ENCODE peak calls at places on chromosomes 12 and 14, in six cellular contexts. F, E, L, R, U and B are unnamed samples.

GRCh38 chr12:128531153-128531552 is 264.2 kb downstream of the TMEM132C start:
- DNase-seq in R (no peak), E (no peak), L (no peak), F (no peak), U (no peak), B (no peak)

GRCh38 chr12:55932546-55932919 is 1.6 kb downstream of the DGKA start:
- DNase-seq in F (peak), E (no peak), R (no peak), L (no peak), U (no peak), B (no peak)

GRCh38 chr14:36001936-36002335 is 174.6 kb downstream of the PTCSC3 start:
- DNase-seq in L (no peak), E (no peak), U (no peak), F (no peak), R (no peak), B (no peak)

GRCh38 chr12:27652174-27652763 is 44.0 kb upstream of the REP15 start:
- DNase-seq in E (peak), F (peak), R (no peak), U (peak), L (no peak), B (no peak)

GRCh38 chr12:4278582-4278939 is 5.0 kb downstream of the CCND2 start:
- DNase-seq in E (no peak), R (peak), U (no peak), F (peak), L (no peak), B (no peak)

GRCh38 chr12:75661927-75662326 is 150.5 kb upstream of the KRR1 start:
- DNase-seq in F (no peak), E (no peak), R (no peak), U (no peak), L (no peak), B (no peak)

GRCh38 chr14:71175491-71175890 is 268.2 kb downstream of the PCNX1 start:
- DNase-seq in F (no peak), E (no peak), R (no peak), U (no peak), L (no peak), B (no peak)

GRCh38 chr12:60539592-60539991 is 943.8 kb downstream of the SLC16A7 start:
- DNase-seq in L (no peak), E (no peak), F (no peak), U (peak), R (no peak), B (no peak)

GRCh38 chr14:90624732-90625444 is 191.3 kb downstream of the TTC7B start:
- DNase-seq in L (no peak), U (no peak), E (no peak), F (no peak), R (peak), B (no peak)

GRCh38 chr14:69693145-69693544 is 73.8 kb upstream of the SRSF5 start:
- DNase-seq in R (no peak), U (no peak), L (peak), F (peak), E (no peak), B (no peak)

GRCh38 chr14:28398501-28398900 is 368.1 kb upstream of the FOXG1 start:
- DNase-seq in L (no peak), E (no peak), F (no peak), R (no peak), U (no peak), B (no peak)

GRCh38 chr14:51846631-51847488 is 13.6 kb upstream of the GNG2 start:
- DNase-seq in R (peak), F (peak), U (no peak), L (no peak), E (no peak), B (no peak)

GRCh38 chr14:101704140-101704539 is 57.4 kb upstream of the PPP2R5C start:
- DNase-seq in F (no peak), U (no peak), R (no peak), L (no peak), E (no peak), B (no peak)

GRCh38 chr12:61891632-61892031 is 368.6 kb upstream of the USP15 start:
- DNase-seq in E (no peak), L (no peak), F (peak), U (no peak), R (no peak), B (no peak)

GRCh38 chr14:88286309-88286708 is 36.8 kb downstream of the KCNK10 start:
- DNase-seq in L (no peak), U (no peak), F (no peak), E (no peak), R (no peak), B (no peak)

GRCh38 chr12:121989951-121990647 is 31.6 kb upstream of the BCL7A start:
- DNase-seq in R (no peak), E (no peak), L (no peak), F (no peak), U (no peak), B (no peak)

GRCh38 chr12:23222801-23223200 is 597.8 kb downstream of the ETNK1 start:
- DNase-seq in E (no peak), L (no peak), R (no peak), F (no peak), U (no peak), B (no peak)

GRCh38 chr12:108004368-108004767 is 124.7 kb upstream of the WSCD2 start:
- DNase-seq in U (no peak), L (no peak), R (no peak), E (peak), F (no peak), B (no peak)

GRCh38 chr12:108356902-108357806 is 18.0 kb upstream of the CMKLR1 start:
- DNase-seq in L (no peak), R (no peak), F (no peak), U (no peak), E (no peak), B (no peak)

GRCh38 chr14:68157971-68158371 is 338.4 kb downstream of the RAD51B start:
- DNase-seq in R (no peak), E (no peak), F (no peak), U (no peak), L (no peak), B (no peak)

GRCh38 chr14:77036484-77037337 is 8.2 kb upstream of the IRF2BPL start:
- DNase-seq in R (no peak), E (no peak), L (no peak), F (no peak), U (no peak), B (no peak)

GRCh38 chr14:104224516-104225281 is 86.3 kb downstream of the KIF26A start:
- DNase-seq in E (peak), F (peak), U (no peak), R (no peak), L (peak), B (no peak)

GRCh38 chr14:69538766-69539165 is 35.9 kb downstream of the CCDC177 start:
- DNase-seq in L (no peak), F (peak), E (no peak), R (no peak), U (no peak), B (no peak)

GRCh38 chr12:114611145-114612018 is 72.6 kb downstream of the TBX3 start:
- DNase-seq in U (no peak), L (no peak), R (no peak), E (no peak), F (peak), B (no peak)

GRCh38 chr14:64717870-64718269 is 13.6 kb downstream of the PLEKHG3 start:
- DNase-seq in U (no peak), E (no peak), L (peak), F (no peak), R (no peak), B (no peak)

GRCh38 chr14:49456589-49456988 is 129.6 kb downstream of the RPS29 start:
- DNase-seq in F (no peak), L (no peak), R (no peak), E (no peak), U (no peak), B (no peak)

GRCh38 chr12:25976289-25976688 is 17.8 kb downstream of the RASSF8 start:
- DNase-seq in F (no peak), L (no peak), E (no peak), U (no peak), R (peak), B (no peak)

GRCh38 chr14:104116544-104117340 is 21.6 kb upstream of the KIF26A start:
- DNase-seq in E (no peak), R (no peak), L (peak), U (no peak), F (peak), B (no peak)

DNA sequence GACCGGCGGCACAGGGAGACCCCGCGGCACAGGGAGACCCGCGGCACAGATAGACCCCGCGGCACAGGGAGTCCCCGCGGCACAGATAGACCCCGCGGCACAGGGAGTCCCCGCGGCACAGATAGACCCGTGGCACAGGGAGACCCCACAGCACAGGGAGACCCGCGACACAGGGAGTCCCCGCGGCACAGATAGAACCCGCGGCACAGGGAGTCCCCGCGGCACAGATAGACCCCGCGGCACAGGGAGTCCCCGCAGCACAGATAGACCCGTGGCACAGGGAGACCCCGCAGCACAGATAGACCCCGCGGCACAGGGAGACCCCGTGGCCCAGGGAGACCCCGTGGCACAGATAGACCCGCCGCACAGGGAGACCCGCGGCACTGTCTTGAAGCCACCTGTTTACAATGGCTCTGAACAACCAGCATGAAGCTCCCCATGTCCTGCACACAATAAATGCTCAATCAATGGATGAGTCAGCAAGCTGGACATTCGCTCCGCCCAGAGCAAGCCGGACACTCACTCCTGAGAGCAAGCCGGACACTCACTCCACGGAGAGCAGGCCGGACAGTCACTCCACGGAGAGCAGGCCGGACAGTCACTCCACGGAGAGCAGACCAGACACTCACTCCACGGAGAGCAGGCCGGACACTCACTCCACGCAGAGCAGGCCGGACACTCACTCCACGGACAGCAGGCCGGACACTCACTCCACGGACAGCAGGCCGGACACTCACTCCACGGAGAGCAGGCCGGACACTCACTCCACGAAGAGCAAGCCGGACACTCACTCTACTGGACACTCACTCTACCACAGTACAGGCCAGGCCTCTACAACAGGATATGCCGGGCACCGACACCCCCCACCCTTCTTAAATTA is 121.9 kb downstream of the RFLNA start:
- DNase-seq in U (no peak), R (no peak), F (no peak), L (no peak), E (no peak), B (no peak)
- H3K4me3 ChIP-seq in U (no peak), R (no peak), F (no peak), L (no peak), E (no peak), B (no peak)

DNA sequence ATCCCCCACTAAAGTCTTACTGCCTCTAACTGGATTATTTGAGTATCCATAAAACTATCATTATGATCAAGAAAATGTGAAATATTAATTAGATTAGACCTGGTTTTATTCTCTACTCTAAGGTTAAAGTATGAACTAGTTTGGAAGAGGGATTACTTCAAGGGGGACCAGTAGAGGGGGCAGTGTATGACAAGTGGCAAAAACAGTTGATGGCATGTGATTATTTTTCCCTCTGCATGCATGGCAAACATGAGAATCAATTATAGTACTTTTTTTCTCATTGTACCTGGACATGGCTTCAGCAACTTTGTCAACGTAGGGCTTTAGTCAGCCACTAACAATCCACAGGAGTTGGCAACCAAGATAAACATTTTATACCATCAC is 145.0 kb upstream of the SLC38A2 start:
- DNase-seq in L (no peak), U (no peak), E (no peak), F (no peak), R (no peak), B (no peak)
- TF ChIP-seq CTCF in L (no peak), U (no peak), E (peak), F (no peak), R (no peak), B (peak)

GRCh38 chr12:6333566-6333965 is 8.3 kb downstream of the TNFRSF1A start:
- DNase-seq in L (no peak), F (no peak), R (no peak), U (peak), E (no peak), B (no peak)
- H3K4me3 ChIP-seq in L (no peak), F (no peak), R (no peak), U (peak), E (no peak), B (no peak)

GRCh38 chr12:52403561-52403960 is 2.6 kb downstream of the KRT82 start:
- DNase-seq in F (no peak), R (no peak), E (no peak), U (no peak), L (no peak), B (no peak)

GRCh38 chr12:52402377-52402776 is 3.8 kb downstream of the KRT82 start:
- DNase-seq in L (no peak), F (no peak), E (no peak), U (no peak), R (no peak), B (no peak)

GRCh38 chr12:52405922-52406385 is at the start of gene KRT82:
- DNase-seq in E (no peak), R (no peak), U (no peak), L (no peak), F (no peak), B (no peak)

GRCh38 chr12:52402873-52403510 is 3.1 kb downstream of the KRT82 start:
- DNase-seq in E (no peak), F (no peak), L (no peak), U (no peak), R (no peak), B (no peak)

DNA sequence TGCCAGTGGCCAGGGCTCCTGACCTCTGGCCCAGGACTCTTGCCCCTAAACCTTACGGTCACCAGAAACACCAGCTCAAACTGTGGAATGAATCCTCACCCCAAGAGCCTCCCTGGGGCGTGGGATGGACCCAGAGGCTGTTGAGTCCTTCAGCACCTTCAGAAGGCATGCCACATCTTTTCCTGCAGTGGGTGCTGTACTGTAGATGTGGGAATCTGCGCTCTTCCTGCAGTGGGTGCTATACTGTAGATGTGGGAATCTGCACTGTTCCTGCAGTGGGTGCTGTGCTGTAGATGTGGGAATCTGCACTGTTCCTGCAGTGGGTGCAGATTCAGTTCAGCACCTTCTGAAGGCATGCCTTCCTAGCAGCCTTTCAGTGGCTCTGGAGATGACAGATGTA is 1.2 kb downstream of the KRT82 start:
- DNase-seq in F (no peak), L (no peak), R (no peak), U (no peak), E (no peak), B (no peak)
- TF ChIP-seq CTCF in F (no peak), L (no peak), R (no peak), U (no peak), E (no peak), B (peak)

GRCh38 chr12:49297695-49298060 is 2.7 kb downstream of the PRPH start:
- DNase-seq in E (no peak), R (no peak), U (no peak), F (no peak), L (no peak), B (no peak)

GRCh38 chr12:49296034-49296835 is 1.3 kb downstream of the PRPH start:
- DNase-seq in U (no peak), F (peak), L (peak), E (peak), R (no peak), B (no peak)

GRCh38 chr12:49295087-49296001 is at the start of gene PRPH:
- DNase-seq in F (no peak), U (no peak), L (peak), E (no peak), R (no peak), B (no peak)

GRCh38 chr12:49298160-49298559 is 3.2 kb downstream of the PRPH start:
- DNase-seq in L (no peak), U (no peak), F (peak), E (peak), R (no peak), B (no peak)

DNA sequence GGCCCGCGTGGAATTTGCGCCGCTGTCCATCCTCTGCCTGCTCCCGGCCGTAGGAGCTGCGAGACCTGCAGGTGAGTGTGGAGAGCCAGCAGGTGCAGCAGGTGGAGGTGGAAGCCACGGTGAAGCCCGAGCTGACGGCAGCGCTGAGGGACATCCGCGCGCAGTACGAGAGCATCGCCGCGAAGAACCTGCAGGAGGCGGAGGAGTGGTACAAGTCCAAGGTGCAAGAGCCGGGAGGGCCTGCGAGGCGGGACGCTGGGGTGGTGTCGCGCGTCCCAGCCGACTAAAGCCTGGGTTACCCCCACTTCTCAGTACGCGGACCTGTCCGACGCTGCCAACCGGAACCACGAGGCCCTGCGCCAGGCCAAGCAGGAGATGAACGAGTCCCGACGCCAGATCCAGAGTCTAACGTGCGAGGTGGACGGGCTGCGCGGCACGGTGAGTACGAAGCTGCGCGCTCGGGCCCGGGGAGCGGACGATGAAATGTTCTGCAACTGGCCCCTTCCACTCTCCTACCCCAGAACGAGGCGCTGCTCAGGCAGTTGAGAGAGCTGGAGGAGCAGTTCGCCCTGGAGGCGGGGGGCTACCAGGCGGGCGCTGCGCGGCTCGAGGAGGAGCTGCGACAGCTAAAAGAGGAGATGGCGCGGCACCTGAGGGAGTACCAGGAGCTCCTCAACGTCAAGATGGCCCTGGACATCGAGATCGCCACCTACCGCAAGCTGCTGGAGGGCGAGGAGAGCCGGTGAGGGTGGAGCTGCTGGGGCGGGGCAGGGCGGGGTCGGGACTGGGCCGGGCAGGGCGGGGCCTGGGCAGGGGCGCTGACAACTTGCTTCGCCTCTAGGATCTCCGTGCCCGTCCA is 2.1 kb downstream of the PRPH start:
- DNase-seq in R (no peak), U (no peak), E (peak), L (no peak), F (peak), B (no peak)
- H3K4me3 ChIP-seq in R (peak), U (no peak), E (peak), L (no peak), F (no peak), B (no peak)

DNA sequence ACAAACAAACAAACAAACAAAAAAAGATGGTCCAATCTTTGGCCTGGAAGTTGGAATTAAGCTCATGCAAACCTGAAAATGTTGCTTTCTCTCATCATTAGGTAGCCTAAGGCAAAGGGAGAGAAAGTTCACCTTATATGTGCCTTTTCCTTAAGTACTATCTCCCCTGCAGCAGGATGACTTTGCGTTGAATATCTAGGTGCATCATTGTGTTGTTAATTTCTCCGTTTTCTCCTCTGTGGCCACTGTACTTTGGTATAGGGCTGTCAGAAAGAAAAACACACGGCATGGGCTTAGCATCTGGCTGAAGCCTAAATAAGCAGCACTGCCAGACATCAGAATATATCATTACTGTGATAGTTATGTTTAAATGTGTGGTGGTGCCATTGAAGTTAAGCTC is 345.5 kb downstream of the BCAT1 start:
- DNase-seq in L (no peak), F (no peak), R (no peak), U (no peak), E (no peak), B (no peak)
- TF ChIP-seq CTCF in L (no peak), F (no peak), R (no peak), U (no peak), E (no peak), B (no peak)

GRCh38 chr12:1611775-1612174 is 17.3 kb upstream of the WNT5B start:
- DNase-seq in E (no peak), F (no peak), R (no peak), L (no peak), U (peak), B (no peak)
- H3K4me3 ChIP-seq in E (no peak), F (no peak), R (no peak), L (no peak), U (peak), B (no peak)

GRCh38 chr14:92551066-92551841 is 37.7 kb downstream of the RIN3 start:
- DNase-seq in E (no peak), U (no peak), R (no peak), L (no peak), F (no peak), B (no peak)
- TF ChIP-seq CTCF in E (peak), U (no peak), R (peak), L (no peak), F (no peak), B (no peak)

GRCh38 chr14:74909911-74910310 is 13.1 kb downstream of the RPS6KL1 start:
- DNase-seq in E (no peak), R (no peak), L (no peak), F (no peak), U (no peak), B (no peak)

GRCh38 chr14:74911221-74911620 is 11.8 kb downstream of the RPS6KL1 start:
- DNase-seq in L (no peak), F (no peak), E (no peak), U (no peak), R (no peak), B (no peak)

GRCh38 chr14:74910556-74910955 is 12.5 kb downstream of the RPS6KL1 start:
- DNase-seq in F (peak), R (no peak), E (no peak), U (no peak), L (no peak), B (no peak)

GRCh38 chr14:74908861-74909341 is 14.2 kb downstream of the RPS6KL1 start:
- DNase-seq in R (no peak), E (no peak), F (no peak), U (no peak), L (no peak), B (no peak)

GRCh38 chr14:74909501-74909900 is 13.6 kb downstream of the RPS6KL1 start:
- DNase-seq in L (no peak), R (no peak), U (no peak), E (no peak), F (no peak), B (no peak)
- H3K4me3 ChIP-seq in L (no peak), R (no peak), U (no peak), E (no peak), F (no peak), B (no peak)